ENCODE peak calls at places on chromosome 14, in six cellular contexts. One of them, this sample, is unnamed.

GRCh38 chr14:45249847-45250575 is 3.0 kb downstream of the MIS18BP1 start:
- DNase-seq in osteoblast: no peak
- DNase-seq in CD4-positive, alpha-beta memory T cell: no peak
- DNase-seq in heart left ventricle: no peak
- DNase-seq in ovary: no peak
- DNase-seq in hepatocyte: peak; percentile 45
- DNase-seq in this sample: no peak

GRCh38 chr14:36656769-36657408 is 4.8 kb upstream of the PAX9 start:
- DNase-seq in osteoblast: peak; percentile 73
- DNase-seq in CD4-positive, alpha-beta memory T cell: no peak
- DNase-seq in heart left ventricle: no peak
- DNase-seq in ovary: no peak
- DNase-seq in hepatocyte: no peak
- DNase-seq in this sample: no peak

GRCh38 chr14:76919811-76920571 is 93.8 kb downstream of the LRRC74A start:
- DNase-seq in osteoblast: peak; percentile 83
- DNase-seq in CD4-positive, alpha-beta memory T cell: no peak
- DNase-seq in heart left ventricle: peak; percentile 59
- DNase-seq in ovary: peak; percentile 71
- DNase-seq in hepatocyte: peak; percentile 87
- DNase-seq in this sample: no peak

GRCh38 chr14:104844306-104845032 is 20.6 kb upstream of the CEP170B start:
- DNase-seq in osteoblast: no peak
- DNase-seq in CD4-positive, alpha-beta memory T cell: no peak
- DNase-seq in heart left ventricle: no peak
- DNase-seq in ovary: no peak
- DNase-seq in hepatocyte: no peak
- DNase-seq in this sample: no peak

GRCh38 chr14:55843718-55844403 is 263.9 kb downstream of the KTN1 start:
- DNase-seq in osteoblast: no peak
- DNase-seq in CD4-positive, alpha-beta memory T cell: no peak
- DNase-seq in heart left ventricle: no peak
- DNase-seq in ovary: no peak
- DNase-seq in hepatocyte: no peak
- DNase-seq in this sample: no peak

GRCh38 chr14:96126339-96126770 is 78.3 kb upstream of the BDKRB2 start:
- DNase-seq in osteoblast: no peak
- DNase-seq in CD4-positive, alpha-beta memory T cell: peak; percentile 80
- DNase-seq in heart left ventricle: no peak
- DNase-seq in ovary: no peak
- DNase-seq in hepatocyte: no peak
- DNase-seq in this sample: no peak

GRCh38 chr14:90381011-90381790 is 15.6 kb upstream of the CALM1 start:
- DNase-seq in osteoblast: no peak
- DNase-seq in CD4-positive, alpha-beta memory T cell: no peak
- DNase-seq in heart left ventricle: peak; percentile 65
- DNase-seq in ovary: no peak
- DNase-seq in hepatocyte: peak; percentile 80
- DNase-seq in this sample: no peak

GRCh38 chr14:68703093-68703492 is 89.8 kb downstream of the ZFP36L1 start:
- DNase-seq in osteoblast: peak; percentile 93
- DNase-seq in CD4-positive, alpha-beta memory T cell: no peak
- DNase-seq in heart left ventricle: no peak
- DNase-seq in ovary: no peak
- DNase-seq in hepatocyte: no peak
- DNase-seq in this sample: peak; percentile 33

GRCh38 chr14:69471916-69472315 is 12.6 kb upstream of the PLEKHD1 start:
- DNase-seq in osteoblast: no peak
- DNase-seq in CD4-positive, alpha-beta memory T cell: no peak
- DNase-seq in heart left ventricle: no peak
- DNase-seq in ovary: no peak
- DNase-seq in hepatocyte: peak; percentile 0
- DNase-seq in this sample: no peak

GRCh38 chr14:92493024-92493423 is 20.6 kb upstream of the RIN3 start:
- DNase-seq in osteoblast: no peak
- DNase-seq in CD4-positive, alpha-beta memory T cell: no peak
- DNase-seq in heart left ventricle: no peak
- DNase-seq in ovary: no peak
- DNase-seq in hepatocyte: no peak
- DNase-seq in this sample: no peak

GRCh38 chr14:75217508-75218206 is 41.2 kb upstream of the TMED10 start:
- DNase-seq in osteoblast: peak; percentile 81
- DNase-seq in CD4-positive, alpha-beta memory T cell: no peak
- DNase-seq in heart left ventricle: no peak
- DNase-seq in ovary: no peak
- DNase-seq in hepatocyte: no peak
- DNase-seq in this sample: no peak

GRCh38 chr14:71113376-71113775 is 206.1 kb downstream of the PCNX1 start:
- DNase-seq in osteoblast: no peak
- DNase-seq in CD4-positive, alpha-beta memory T cell: no peak
- DNase-seq in heart left ventricle: no peak
- DNase-seq in ovary: no peak
- DNase-seq in hepatocyte: no peak
- DNase-seq in this sample: no peak

GRCh38 chr14:20662968-20663731 is 21.2 kb upstream of the RNASE4 start:
- DNase-seq in osteoblast: peak; percentile 82
- DNase-seq in CD4-positive, alpha-beta memory T cell: peak; percentile 77
- DNase-seq in heart left ventricle: no peak
- DNase-seq in ovary: peak; percentile 74
- DNase-seq in hepatocyte: peak; percentile 74
- DNase-seq in this sample: peak; percentile 53

GRCh38 chr14:65751510-65751909 is 339.0 kb downstream of the FUT8 start:
- DNase-seq in osteoblast: no peak
- DNase-seq in CD4-positive, alpha-beta memory T cell: no peak
- DNase-seq in heart left ventricle: no peak
- DNase-seq in ovary: no peak
- DNase-seq in hepatocyte: no peak
- DNase-seq in this sample: no peak

GRCh38 chr14:75928587-75929230 is 53.1 kb downstream of the TGFB3 start:
- DNase-seq in osteoblast: peak; percentile 77
- DNase-seq in CD4-positive, alpha-beta memory T cell: no peak
- DNase-seq in heart left ventricle: no peak
- DNase-seq in ovary: no peak
- DNase-seq in hepatocyte: no peak
- DNase-seq in this sample: no peak

GRCh38 chr14:53032838-53033390 is 82.1 kb upstream of the FERMT2 start:
- DNase-seq in osteoblast: no peak
- DNase-seq in CD4-positive, alpha-beta memory T cell: no peak
- DNase-seq in heart left ventricle: no peak
- DNase-seq in ovary: no peak
- DNase-seq in hepatocyte: no peak
- DNase-seq in this sample: no peak

GRCh38 chr14:96631030-96631429 is 128.8 kb downstream of the PAPOLA start:
- DNase-seq in osteoblast: no peak
- DNase-seq in CD4-positive, alpha-beta memory T cell: no peak
- DNase-seq in heart left ventricle: no peak
- DNase-seq in ovary: no peak
- DNase-seq in hepatocyte: no peak
- DNase-seq in this sample: no peak

GRCh38 chr14:24335461-24336146 is 733 bp upstream of the ADCY4 start:
- DNase-seq in osteoblast: peak; percentile 88
- DNase-seq in CD4-positive, alpha-beta memory T cell: no peak
- DNase-seq in heart left ventricle: no peak
- DNase-seq in ovary: no peak
- DNase-seq in hepatocyte: no peak
- DNase-seq in this sample: no peak

GRCh38 chr14:95941897-95942296 is 65.3 kb downstream of the TUNAR start:
- DNase-seq in osteoblast: no peak
- DNase-seq in CD4-positive, alpha-beta memory T cell: no peak
- DNase-seq in heart left ventricle: no peak
- DNase-seq in ovary: no peak
- DNase-seq in hepatocyte: no peak
- DNase-seq in this sample: no peak

GRCh38 chr14:67622675-67623074 is 3.0 kb downstream of the ARG2 start:
- DNase-seq in osteoblast: peak; percentile 92
- DNase-seq in CD4-positive, alpha-beta memory T cell: no peak
- DNase-seq in heart left ventricle: no peak
- DNase-seq in ovary: no peak
- DNase-seq in hepatocyte: peak; percentile 81
- DNase-seq in this sample: no peak

GRCh38 chr14:68659021-68659931 is 133.6 kb downstream of the ZFP36L1 start:
- DNase-seq in osteoblast: no peak
- DNase-seq in CD4-positive, alpha-beta memory T cell: no peak
- DNase-seq in heart left ventricle: peak; percentile 57
- DNase-seq in ovary: peak; percentile 58
- DNase-seq in hepatocyte: no peak
- DNase-seq in this sample: no peak

GRCh38 chr14:71739273-71739990 is 192.8 kb upstream of the RGS6 start:
- DNase-seq in osteoblast: no peak
- DNase-seq in CD4-positive, alpha-beta memory T cell: no peak
- DNase-seq in heart left ventricle: no peak
- DNase-seq in ovary: no peak
- DNase-seq in hepatocyte: peak; percentile 75
- DNase-seq in this sample: peak; percentile 26

GRCh38 chr14:103854822-103855733 is 7.7 kb upstream of the PPP1R13B start:
- DNase-seq in osteoblast: peak; percentile 58
- DNase-seq in CD4-positive, alpha-beta memory T cell: no peak
- DNase-seq in heart left ventricle: peak; percentile 35
- DNase-seq in ovary: peak; percentile 46
- DNase-seq in hepatocyte: peak; percentile 70
- DNase-seq in this sample: peak; percentile 91

GRCh38 chr14:38158468-38158867 is 49.2 kb upstream of the SSTR1 start:
- DNase-seq in osteoblast: no peak
- DNase-seq in CD4-positive, alpha-beta memory T cell: no peak
- DNase-seq in heart left ventricle: no peak
- DNase-seq in ovary: no peak
- DNase-seq in hepatocyte: no peak
- DNase-seq in this sample: no peak
- H3K27ac ChIP-seq in osteoblast: no peak overlapping the region
- H3K27ac ChIP-seq in CD4-positive, alpha-beta memory T cell: no peak overlapping the region
- H3K27ac ChIP-seq in heart left ventricle: no peak overlapping the region
- H3K27ac ChIP-seq in ovary: no peak overlapping the region
- H3K27ac ChIP-seq in hepatocyte: no peak overlapping the region
- H3K27ac ChIP-seq in this sample: no peak overlapping the region

DNA sequence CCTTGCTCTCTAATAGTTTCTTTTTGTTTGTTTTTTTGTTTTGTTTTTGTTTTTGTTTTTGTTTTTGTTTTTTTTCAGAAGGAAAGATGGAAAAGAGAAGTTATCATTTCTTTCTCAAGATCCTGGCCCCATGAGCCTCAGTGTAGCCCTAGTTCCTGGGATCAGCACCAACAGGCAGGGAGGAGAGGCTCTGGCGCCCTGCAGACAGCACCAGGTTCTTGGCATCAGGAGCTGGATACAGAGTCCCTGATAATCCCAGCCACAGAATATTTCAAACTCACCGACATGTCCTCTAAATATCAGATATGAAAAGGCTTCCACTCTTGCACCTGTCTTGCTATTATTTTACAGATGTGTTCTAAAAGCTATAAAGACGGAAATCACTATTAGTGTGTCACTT is 52.7 kb downstream of the FOXN3 start:
- DNase-seq in osteoblast: no peak
- DNase-seq in CD4-positive, alpha-beta memory T cell: no peak
- DNase-seq in heart left ventricle: no peak
- DNase-seq in ovary: no peak
- DNase-seq in hepatocyte: no peak
- DNase-seq in this sample: no peak
- H3K4me3 ChIP-seq in osteoblast: no peak overlapping the region
- H3K4me3 ChIP-seq in CD4-positive, alpha-beta memory T cell: peak overlapping the region; percentile 38
- H3K4me3 ChIP-seq in heart left ventricle: no peak overlapping the region
- H3K4me3 ChIP-seq in ovary: no peak overlapping the region
- H3K4me3 ChIP-seq in hepatocyte: no peak overlapping the region
- H3K4me3 ChIP-seq in this sample: no peak overlapping the region

GRCh38 chr14:100558966-100559365 is 28.3 kb downstream of the BEGAIN start:
- DNase-seq in osteoblast: no peak
- DNase-seq in CD4-positive, alpha-beta memory T cell: no peak
- DNase-seq in heart left ventricle: no peak
- DNase-seq in ovary: no peak
- DNase-seq in hepatocyte: no peak
- DNase-seq in this sample: no peak
- H3K4me1 ChIP-seq in osteoblast: no peaks in the 10 kb centered on the region
- H3K4me1 ChIP-seq in CD4-positive, alpha-beta memory T cell: no peaks in the 10 kb centered on the region
- H3K4me1 ChIP-seq in heart left ventricle: peaks cover 2% of the 10 kb centered on the region
- H3K4me1 ChIP-seq in ovary: no peaks in the 10 kb centered on the region
- H3K4me1 ChIP-seq in hepatocyte: no peaks in the 10 kb centered on the region
- H3K4me1 ChIP-seq in this sample: no peaks in the 10 kb centered on the region

DNA sequence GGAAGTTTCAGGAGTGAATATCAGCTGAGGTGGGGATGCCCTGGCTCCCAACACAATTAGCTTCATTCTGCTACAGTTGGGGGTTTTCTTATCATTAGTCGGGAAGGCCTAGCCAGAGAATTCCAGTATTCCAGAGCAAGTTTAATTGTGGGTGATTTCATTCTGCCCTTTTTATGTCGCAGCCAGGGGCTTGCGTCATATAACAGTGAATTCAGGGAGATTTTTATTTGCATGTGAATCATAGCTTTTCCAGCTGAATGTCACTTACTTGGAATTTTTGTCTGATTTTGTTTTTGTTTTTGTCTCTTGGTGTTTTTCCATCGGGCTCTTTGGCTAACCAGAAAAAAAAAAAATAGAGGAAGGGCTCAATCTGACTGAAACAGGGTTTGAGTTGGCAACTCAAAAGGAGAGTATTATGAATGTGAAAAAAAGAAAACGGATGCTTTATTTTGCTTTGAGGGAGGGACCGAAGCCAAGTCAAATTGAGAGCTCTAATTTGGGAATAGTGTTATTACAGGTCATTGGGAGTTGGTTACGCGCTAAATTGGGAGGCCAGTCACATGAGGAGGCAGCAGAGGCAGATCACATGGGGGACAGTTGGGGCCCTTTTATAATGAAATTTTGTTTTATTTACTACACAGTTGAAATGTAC is 119.4 kb downstream of the SAMD4A start:
- DNase-seq in osteoblast: peak; percentile 89
- DNase-seq in CD4-positive, alpha-beta memory T cell: no peak
- DNase-seq in heart left ventricle: peak; percentile 74
- DNase-seq in ovary: peak; percentile 58
- DNase-seq in hepatocyte: no peak
- DNase-seq in this sample: no peak
- H3K27ac ChIP-seq in osteoblast: peak overlapping the region; percentile 96
- H3K27ac ChIP-seq in CD4-positive, alpha-beta memory T cell: no peak overlapping the region
- H3K27ac ChIP-seq in heart left ventricle: peak overlapping the region; percentile 87
- H3K27ac ChIP-seq in ovary: peak overlapping the region; percentile 71
- H3K27ac ChIP-seq in hepatocyte: no peak overlapping the region
- H3K27ac ChIP-seq in this sample: no peak overlapping the region

This sample was measured in PC-9.